ENCODE peak calls at places on chromosomes 12 and 14, in eight cellular contexts. K is small intestine, C is epithelial cell of esophagus, D is non-pigmented ciliary epithelial cell, G is neural progenitor cell, B is frontal cortex, P is NCI-H2081, L is HCEC 1CT. O is an unnamed sample.

GRCh38 chr14:105480807-105481801 is 5.6 kb upstream of the CRIP1 start:
- DNase-seq in K (peak), C (peak), L (peak), B (peak), G (peak), P (peak), D (no peak), O (peak)

GRCh38 chr12:25806271-25806670 is 152.2 kb upstream of the RASSF8 start:
- DNase-seq in K (no peak), D (no peak), L (peak), B (no peak), P (no peak), G (no peak), C (peak), O (no peak)

GRCh38 chr14:52272375-52272774 is 4.9 kb downstream of the PTGDR start:
- DNase-seq in K (peak), C (peak), D (no peak), G (peak), B (no peak), P (no peak), L (peak), O (peak)

GRCh38 chr14:101039031-101039754 is 135.7 kb upstream of the RTL1 start:
- DNase-seq in B (no peak), L (no peak), K (no peak), D (no peak), C (no peak), G (no peak), P (no peak), O (no peak)

GRCh38 chr14:101117543-101117942 is 214.0 kb upstream of the RTL1 start:
- DNase-seq in B (no peak), C (no peak), P (no peak), K (no peak), L (no peak), G (no peak), D (no peak), O (no peak)

GRCh38 chr14:20652996-20653975 is 11.8 kb upstream of the OR6S1 start:
- DNase-seq in C (peak), P (no peak), L (peak), K (no peak), G (peak), D (no peak), B (no peak), O (peak)

GRCh38 chr12:123026094-123026853 is 45.8 kb downstream of the ARL6IP4 start:
- DNase-seq in B (no peak), G (no peak), D (no peak), P (no peak), L (no peak), C (no peak), K (no peak), O (no peak)

GRCh38 chr12:46433829-46434228 is 61.3 kb upstream of the SLC38A2 start:
- DNase-seq in D (no peak), B (no peak), G (no peak), L (no peak), P (no peak), K (no peak), C (no peak), O (no peak)

GRCh38 chr12:58268080-58268479 is 326.7 kb downstream of the ATP23 start:
- DNase-seq in P (no peak), L (no peak), C (no peak), B (no peak), D (no peak), K (no peak), G (no peak), O (no peak)

GRCh38 chr12:129825316-129825715 is 78.5 kb downstream of the TMEM132D start:
- DNase-seq in C (no peak), D (no peak), L (no peak), B (no peak), G (peak), P (no peak), K (no peak), O (no peak)

GRCh38 chr12:52601671-52602070 is 408 bp upstream of the KRT72 start:
- DNase-seq in C (no peak), B (no peak), P (no peak), K (no peak), D (no peak), G (no peak), L (no peak), O (no peak)

GRCh38 chr12:41250748-41251147 is 62.6 kb downstream of the PDZRN4 start:
- DNase-seq in G (no peak), L (no peak), B (no peak), P (no peak), D (no peak), K (no peak), C (peak), O (no peak)

GRCh38 chr12:561116-561705 is 101.5 kb downstream of the B4GALNT3 start:
- DNase-seq in C (no peak), P (no peak), L (no peak), B (no peak), D (no peak), G (no peak), K (no peak), O (no peak)

GRCh38 chr12:93536111-93536765 is 36.2 kb upstream of the SOCS2 start:
- DNase-seq in L (no peak), K (no peak), G (no peak), C (no peak), D (no peak), P (no peak), B (no peak), O (no peak)

GRCh38 chr12:96112733-96113132 is 77.3 kb upstream of the LTA4H start:
- DNase-seq in L (no peak), K (peak), G (no peak), C (no peak), P (peak), D (no peak), B (no peak), O (no peak)

GRCh38 chr12:46711756-46712155 is 114.0 kb downstream of the SLC38A4 start:
- DNase-seq in D (peak), G (no peak), K (no peak), P (no peak), L (peak), C (no peak), B (no peak), O (no peak)

GRCh38 chr12:131047789-131048610 is 94.3 kb downstream of the ADGRD1 start:
- DNase-seq in C (no peak), K (no peak), G (no peak), B (no peak), L (no peak), P (no peak), D (no peak), O (peak)

GRCh38 chr12:121678721-121679300 is 9.4 kb upstream of the MORN3 start:
- DNase-seq in K (no peak), P (no peak), C (no peak), B (no peak), D (no peak), G (no peak), L (no peak), O (no peak)

GRCh38 chr14:70897475-70897874 is 9.8 kb upstream of the PCNX1 start:
- DNase-seq in K (no peak), G (no peak), C (no peak), P (no peak), L (peak), D (no peak), B (no peak), O (no peak)

GRCh38 chr12:68957273-68957672 is 24.3 kb upstream of the CPM start:
- DNase-seq in P (no peak), L (no peak), D (no peak), G (no peak), B (no peak), K (no peak), C (no peak), O (no peak)

GRCh38 chr12:54526800-54527630 is 22.4 kb upstream of the PDE1B start:
- DNase-seq in K (peak), D (no peak), G (peak), L (peak), C (peak), B (no peak), P (peak), O (peak)

GRCh38 chr12:24079083-24079482 is 129.6 kb upstream of the SOX5 start:
- DNase-seq in G (no peak), B (no peak), D (no peak), P (no peak), C (no peak), L (no peak), K (no peak), O (no peak)

GRCh38 chr12:88420460-88420859 is 159.8 kb downstream of the KITLG start:
- DNase-seq in L (peak), P (no peak), D (peak), B (no peak), K (no peak), G (no peak), C (peak), O (no peak)

GRCh38 chr12:3116106-3116898 is 39.1 kb downstream of the TSPAN9 start:
- DNase-seq in P (no peak), K (no peak), D (no peak), C (no peak), L (peak), B (no peak), G (peak), O (no peak)

O was measured in NCI-H82.